ENCODE peak calls at places on chromosomes 12 and 14, in five cellular contexts. One of them, this sample, is unnamed.

GRCh38 chr12:68559984-68560822 is 50.5 kb upstream of the RAP1B start:
- DNase-seq in GM23338: peak
- DNase-seq in RWPE1: no peak
- DNase-seq in endothelial cell: peak
- DNase-seq in kidney: no peak
- DNase-seq in this sample: peak

GRCh38 chr12:32603858-32604257 is 75.2 kb upstream of the DNM1L start:
- DNase-seq in GM23338: no peak
- DNase-seq in RWPE1: no peak
- DNase-seq in endothelial cell: no peak
- DNase-seq in kidney: no peak
- DNase-seq in this sample: no peak

GRCh38 chr12:39958377-39958776 is 147.5 kb downstream of the SLC2A13 start:
- DNase-seq in GM23338: peak
- DNase-seq in RWPE1: no peak
- DNase-seq in endothelial cell: peak
- DNase-seq in kidney: no peak
- DNase-seq in this sample: no peak

GRCh38 chr12:7369274-7369729 is 65.4 kb downstream of the ACSM4 start:
- DNase-seq in GM23338: no peak
- DNase-seq in RWPE1: no peak
- DNase-seq in endothelial cell: no peak
- DNase-seq in kidney: no peak
- DNase-seq in this sample: peak

GRCh38 chr14:22977434-22977683 is 5.0 kb downstream of the AJUBA start:
- DNase-seq in GM23338: no peak
- DNase-seq in RWPE1: no peak
- DNase-seq in endothelial cell: no peak
- DNase-seq in kidney: no peak
- DNase-seq in this sample: no peak

GRCh38 chr12:101670007-101670671 is 27.3 kb upstream of the CHPT1 start:
- DNase-seq in GM23338: peak
- DNase-seq in RWPE1: no peak
- DNase-seq in endothelial cell: peak
- DNase-seq in kidney: no peak
- DNase-seq in this sample: peak

GRCh38 chr14:103402700-103403099 is 17.5 kb downstream of the MARK3 start:
- DNase-seq in GM23338: peak
- DNase-seq in RWPE1: no peak
- DNase-seq in endothelial cell: no peak
- DNase-seq in kidney: no peak
- DNase-seq in this sample: no peak

GRCh38 chr14:70045715-70046535 is 142.8 kb downstream of the SLC8A3 start:
- DNase-seq in GM23338: peak
- DNase-seq in RWPE1: peak
- DNase-seq in endothelial cell: peak
- DNase-seq in kidney: peak
- DNase-seq in this sample: no peak

GRCh38 chr12:71201136-71201679 is 43.4 kb upstream of the TSPAN8 start:
- DNase-seq in GM23338: no peak
- DNase-seq in RWPE1: no peak
- DNase-seq in endothelial cell: no peak
- DNase-seq in kidney: no peak
- DNase-seq in this sample: no peak

GRCh38 chr12:12008931-12009611 is 61.7 kb upstream of the BCL2L14 start:
- DNase-seq in GM23338: peak
- DNase-seq in RWPE1: peak
- DNase-seq in endothelial cell: peak
- DNase-seq in kidney: no peak
- DNase-seq in this sample: peak
- TF ChIP-seq CTCF in GM23338: no peak
- TF ChIP-seq CTCF in RWPE1: no peak
- TF ChIP-seq CTCF in endothelial cell: no peak
- TF ChIP-seq CTCF in kidney: no peak
- TF ChIP-seq CTCF in this sample: no peak

GRCh38 chr12:26091837-26092236 is 33.0 kb downstream of the BHLHE41 start:
- DNase-seq in GM23338: peak
- DNase-seq in RWPE1: no peak
- DNase-seq in endothelial cell: peak
- DNase-seq in kidney: no peak
- DNase-seq in this sample: no peak
- TF ChIP-seq CTCF in GM23338: peak
- TF ChIP-seq CTCF in RWPE1: no peak
- TF ChIP-seq CTCF in endothelial cell: no peak
- TF ChIP-seq CTCF in kidney: no peak
- TF ChIP-seq CTCF in this sample: no peak

DNA sequence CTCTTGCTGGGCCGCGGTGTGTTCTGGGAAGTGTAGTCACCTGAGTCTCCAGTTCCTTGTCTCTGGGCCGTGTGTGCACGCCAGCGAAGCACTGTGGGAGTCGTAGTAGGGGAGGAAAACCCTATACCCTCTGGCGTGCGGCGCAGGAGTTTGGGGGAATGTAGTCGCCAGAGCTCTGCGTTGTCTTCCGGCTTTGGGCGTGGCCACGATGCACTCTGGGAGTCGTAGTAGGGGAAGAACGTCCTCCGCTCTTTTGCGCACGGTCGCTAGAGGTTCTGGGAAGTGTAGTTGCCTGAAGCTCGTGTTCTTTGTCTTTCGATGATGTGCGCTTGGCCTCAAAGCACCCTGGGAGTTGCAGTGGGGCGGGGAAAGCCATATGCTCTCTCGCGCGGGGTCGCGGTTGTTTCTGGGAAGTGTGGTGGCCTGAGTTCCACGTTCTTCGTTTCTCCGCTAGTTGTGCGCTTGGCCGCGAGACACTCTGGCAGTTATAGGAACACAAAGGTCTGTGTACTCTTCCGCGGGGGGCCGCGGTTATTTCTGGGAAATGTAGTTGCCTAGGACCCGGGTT is 588 bp upstream of the ZNF140 start:
- DNase-seq in GM23338: peak
- DNase-seq in RWPE1: peak
- DNase-seq in endothelial cell: peak
- DNase-seq in kidney: peak
- DNase-seq in this sample: peak
- TF ChIP-seq CTCF in GM23338: no peak
- TF ChIP-seq CTCF in RWPE1: peak
- TF ChIP-seq CTCF in endothelial cell: no peak
- TF ChIP-seq CTCF in kidney: no peak
- TF ChIP-seq CTCF in this sample: no peak

GRCh38 chr12:95815635-95816212 is 25.2 kb upstream of the NTN4 start:
- DNase-seq in GM23338: peak
- DNase-seq in RWPE1: peak
- DNase-seq in endothelial cell: no peak
- DNase-seq in kidney: no peak
- DNase-seq in this sample: no peak
- TF ChIP-seq CTCF in GM23338: peak
- TF ChIP-seq CTCF in RWPE1: peak
- TF ChIP-seq CTCF in endothelial cell: peak
- TF ChIP-seq CTCF in kidney: peak
- TF ChIP-seq CTCF in this sample: no peak

DNA sequence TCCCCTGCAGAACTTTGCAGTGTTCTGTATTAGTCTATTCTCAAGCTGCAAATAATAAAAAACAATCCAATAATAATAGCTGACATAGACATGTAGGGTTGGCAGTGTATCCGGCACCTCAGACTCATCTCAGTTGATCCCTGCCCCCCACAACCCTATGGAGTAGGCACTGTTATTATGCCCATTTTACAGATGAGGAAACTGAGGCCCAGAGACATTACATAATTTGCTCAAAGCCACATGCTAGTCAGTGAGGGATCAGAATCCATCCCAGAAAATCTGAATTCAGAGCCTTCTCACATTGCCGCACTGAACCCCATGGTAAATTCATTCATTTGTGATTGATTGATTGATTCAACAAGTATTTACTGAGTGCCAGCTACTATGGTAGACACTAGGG is 226.6 kb upstream of the PWP1 start:
- DNase-seq in GM23338: no peak
- DNase-seq in RWPE1: no peak
- DNase-seq in endothelial cell: no peak
- DNase-seq in kidney: no peak
- DNase-seq in this sample: no peak
- TF ChIP-seq CTCF in GM23338: no peak
- TF ChIP-seq CTCF in RWPE1: no peak
- TF ChIP-seq CTCF in endothelial cell: no peak
- TF ChIP-seq CTCF in kidney: no peak
- TF ChIP-seq CTCF in this sample: no peak

GRCh38 chr14:67420102-67420739 is 8.3 kb upstream of the PLEK2 start:
- DNase-seq in GM23338: peak
- DNase-seq in RWPE1: no peak
- DNase-seq in endothelial cell: peak
- DNase-seq in kidney: no peak
- DNase-seq in this sample: no peak
- TF ChIP-seq CTCF in GM23338: peak
- TF ChIP-seq CTCF in RWPE1: no peak
- TF ChIP-seq CTCF in endothelial cell: peak
- TF ChIP-seq CTCF in kidney: no peak
- TF ChIP-seq CTCF in this sample: peak

GRCh38 chr14:61260939-61261776 is 20.0 kb downstream of the TMEM30B start:
- DNase-seq in GM23338: no peak
- DNase-seq in RWPE1: no peak
- DNase-seq in endothelial cell: no peak
- DNase-seq in kidney: no peak
- DNase-seq in this sample: no peak
- TF ChIP-seq CTCF in GM23338: no peak
- TF ChIP-seq CTCF in RWPE1: no peak
- TF ChIP-seq CTCF in endothelial cell: no peak
- TF ChIP-seq CTCF in kidney: no peak
- TF ChIP-seq CTCF in this sample: no peak

GRCh38 chr12:87266305-87266704 is 762.9 kb downstream of the C12orf50 start:
- DNase-seq in GM23338: peak
- DNase-seq in RWPE1: no peak
- DNase-seq in endothelial cell: no peak
- DNase-seq in kidney: no peak
- DNase-seq in this sample: no peak
- TF ChIP-seq CTCF in GM23338: peak
- TF ChIP-seq CTCF in RWPE1: no peak
- TF ChIP-seq CTCF in endothelial cell: peak
- TF ChIP-seq CTCF in kidney: no peak
- TF ChIP-seq CTCF in this sample: no peak

DNA sequence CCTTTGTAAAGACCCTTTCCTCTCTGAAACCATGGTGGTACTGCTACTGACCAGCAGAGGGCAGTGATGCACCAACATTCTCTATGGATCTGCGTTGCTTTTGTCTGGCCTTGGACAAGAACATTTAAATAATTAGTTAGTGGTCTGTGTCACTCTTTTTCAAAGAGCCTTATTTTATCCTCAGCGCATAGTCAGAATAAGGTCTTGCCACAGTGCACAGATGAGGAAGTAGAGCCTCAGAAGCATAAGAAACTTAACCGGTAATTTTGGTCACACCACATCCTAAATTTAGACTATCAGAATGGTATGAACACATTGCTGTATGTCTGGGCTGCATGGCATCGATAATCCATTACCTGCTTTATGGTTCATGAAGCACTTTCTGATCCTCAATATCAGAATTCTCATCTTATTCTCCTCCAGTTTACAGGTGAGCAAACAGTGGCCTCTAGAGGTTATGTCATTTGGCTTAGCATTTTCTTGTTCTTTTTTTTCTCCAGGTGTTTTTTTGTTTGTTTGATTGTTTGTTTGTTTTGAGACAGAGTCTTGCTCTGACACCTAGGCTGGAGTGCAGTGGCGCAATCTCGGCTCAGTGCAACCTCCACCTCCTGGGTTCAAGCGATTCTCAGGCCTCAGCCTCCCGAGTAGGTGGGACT is 23.7 kb upstream of the IFT81 start:
- DNase-seq in GM23338: peak
- DNase-seq in RWPE1: peak
- DNase-seq in endothelial cell: peak
- DNase-seq in kidney: no peak
- DNase-seq in this sample: peak
- TF ChIP-seq CTCF in GM23338: peak
- TF ChIP-seq CTCF in RWPE1: peak
- TF ChIP-seq CTCF in endothelial cell: peak
- TF ChIP-seq CTCF in kidney: peak
- TF ChIP-seq CTCF in this sample: peak

DNA sequence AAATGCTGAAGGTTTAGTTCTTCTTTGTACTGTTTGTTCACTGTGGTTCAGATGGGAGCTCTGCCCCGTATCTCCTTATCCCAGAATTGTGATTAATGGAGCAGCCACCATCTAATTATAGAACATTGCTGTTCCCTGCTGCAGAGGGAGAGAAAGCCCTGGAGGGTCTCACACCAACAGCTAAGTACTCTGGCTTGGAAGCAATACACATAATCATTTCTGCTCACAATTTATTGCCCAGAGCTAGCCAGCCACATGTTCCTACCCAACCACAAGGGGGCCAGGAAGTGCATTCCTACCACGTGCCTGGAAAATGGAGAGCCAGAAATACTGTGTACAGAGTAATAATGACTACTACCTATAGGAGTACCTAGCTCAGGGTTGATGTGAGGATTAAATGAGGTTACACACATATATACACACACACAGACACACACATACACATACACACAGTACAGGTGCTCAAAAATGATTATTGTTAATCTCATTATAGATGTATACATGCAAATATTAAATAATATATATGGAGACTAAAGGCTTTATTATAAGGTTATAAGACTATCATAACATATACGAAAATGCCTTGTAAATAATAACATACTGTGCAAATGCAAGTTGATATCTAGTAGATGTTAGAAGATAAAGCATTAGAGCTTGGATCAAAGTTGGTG is 22.3 kb downstream of the MSRB3 start:
- DNase-seq in GM23338: peak
- DNase-seq in RWPE1: no peak
- DNase-seq in endothelial cell: peak
- DNase-seq in kidney: no peak
- DNase-seq in this sample: no peak
- TF ChIP-seq CTCF in GM23338: peak
- TF ChIP-seq CTCF in RWPE1: no peak
- TF ChIP-seq CTCF in endothelial cell: peak
- TF ChIP-seq CTCF in kidney: no peak
- TF ChIP-seq CTCF in this sample: peak

This sample was measured in CD14-positive monocyte.